ENCODE peak calls at places on chromosomes 5 and 9, in nine cellular contexts. F is AG08396; M is ELF-1; Z is amniotic stem cell; S is stimulated activated CD4-positive, alpha-beta T cell treated with anti-CD3 and anti-CD28 coated beads, Interleukin-12 subunit alpha, Interleukin-12 subunit beta, amount 100 ng/mL, for 4 hours; D is NCI-H2029; U is NCI-H345; N is NCI-H2227 treated with DMSO at 0.1 percent for 48 hours; Y is iPS-NIHi11. A is an unnamed sample.

GRCh38 chr5:106314221-106314824 is 1356.4 kb downstream of the EFNA5 start:
- DNase-seq in D (no peak), Y (no peak), M (no peak), F (no peak), N (no peak), Z (no peak), U (no peak), S (no peak), A (peak)

GRCh38 chr5:177355868-177356168 is 1.9 kb upstream of the RGS14 start:
- DNase-seq in S (no peak), F (no peak), N (no peak), D (no peak), M (no peak), Y (no peak), U (no peak), Z (no peak), A (no peak)

GRCh38 chr5:78881884-78882283 is 103.2 kb downstream of the ARSB start:
- DNase-seq in D (no peak), S (no peak), M (peak), F (no peak), N (no peak), Z (no peak), U (no peak), Y (no peak), A (no peak)

GRCh38 chr5:112254303-112254702 is 164.8 kb downstream of the EPB41L4A start:
- DNase-seq in U (no peak), S (no peak), D (no peak), Z (no peak), F (no peak), Y (no peak), N (no peak), M (no peak), A (peak)

GRCh38 chr5:157449011-157449723 is 10.8 kb upstream of the NIPAL4 start:
- DNase-seq in F (no peak), Y (no peak), D (no peak), Z (no peak), U (peak), N (no peak), M (peak), S (no peak), A (peak)

GRCh38 chr9:95055851-95056551 is 261.5 kb downstream of the FANCC start:
- DNase-seq in F (no peak), Y (no peak), Z (no peak), S (no peak), D (peak), N (no peak), U (peak), M (no peak), A (no peak)

GRCh38 chr5:40442346-40442745 is 237.4 kb upstream of the PTGER4 start:
- DNase-seq in F (peak), N (no peak), S (no peak), U (no peak), M (no peak), Y (no peak), D (no peak), Z (no peak), A (no peak)

GRCh38 chr5:53331463-53331862 is 149.0 kb upstream of the FST start:
- DNase-seq in D (no peak), U (no peak), N (no peak), Z (no peak), Y (no peak), M (no peak), S (no peak), F (peak), A (peak)

GRCh38 chr5:168356171-168356570 is 64.7 kb downstream of the WWC1 start:
- DNase-seq in F (no peak), Y (no peak), U (no peak), S (no peak), N (no peak), Z (no peak), M (no peak), D (no peak), A (no peak)

GRCh38 chr9:5269249-5269715 is 35.2 kb downstream of the RLN2 start:
- DNase-seq in Y (peak), U (no peak), N (no peak), Z (no peak), S (no peak), F (peak), M (peak), D (no peak), A (peak)

GRCh38 chr5:114822885-114823284 is 346.8 kb downstream of the TRIM36 start:
- DNase-seq in D (no peak), Y (no peak), M (no peak), N (no peak), F (no peak), U (no peak), S (no peak), Z (no peak), A (no peak)

GRCh38 chr5:45260292-45260691 is 435.9 kb downstream of the HCN1 start:
- DNase-seq in F (no peak), D (no peak), N (no peak), Y (no peak), S (no peak), Z (no peak), U (no peak), M (no peak), A (no peak)

GRCh38 chr9:111700776-111701175 is 39.4 kb downstream of the GNG10 start:
- DNase-seq in M (no peak), S (no peak), D (no peak), Y (no peak), U (no peak), N (no peak), F (no peak), Z (no peak), A (no peak)

GRCh38 chr9:111615928-111616327 is 15.2 kb upstream of the DNAJC25 start:
- DNase-seq in Y (no peak), D (no peak), S (no peak), F (peak), M (no peak), Z (no peak), U (no peak), N (no peak), A (no peak)

GRCh38 chr5:90813392-90813791 is 254.8 kb downstream of the ADGRV1 start:
- DNase-seq in Y (no peak), N (no peak), U (no peak), F (no peak), S (no peak), D (no peak), M (no peak), Z (no peak), A (no peak)

GRCh38 chr5:32960340-32961065 is 249.4 kb downstream of the NPR3 start:
- DNase-seq in D (no peak), Z (no peak), S (no peak), M (no peak), N (no peak), Y (no peak), F (no peak), U (no peak), A (no peak)

GRCh38 chr9:75186767-75187380 is 98.6 kb downstream of the OSTF1 start:
- DNase-seq in Z (no peak), N (peak), S (no peak), U (no peak), D (no peak), Y (no peak), M (no peak), F (no peak), A (peak)

GRCh38 chr5:132807163-132807838 is 5.8 kb upstream of the SOWAHA start:
- DNase-seq in S (no peak), Z (no peak), Y (peak), M (peak), U (no peak), D (no peak), N (peak), F (no peak), A (no peak)

GRCh38 chr5:173640166-173640804 is 23.8 kb upstream of the BOD1 start:
- DNase-seq in F (no peak), Z (no peak), D (no peak), N (no peak), M (no peak), U (no peak), Y (no peak), S (no peak), A (no peak)

GRCh38 chr5:174100490-174100889 is 55.0 kb downstream of the NSG2 start:
- DNase-seq in D (no peak), Z (no peak), U (no peak), F (no peak), Y (no peak), S (no peak), M (no peak), N (no peak), A (no peak)

GRCh38 chr5:78985407-78986223 is 505 bp upstream of the ARSB start:
- DNase-seq in F (peak), Z (no peak), U (peak), Y (peak), N (peak), S (peak), M (peak), D (peak), A (peak)

A was measured in MCF 10A.